ENCODE peak calls at places on chromosomes 1 and 21, in seven cellular contexts. P, I, Q, C, X, H and V are unnamed samples.

GRCh38 chr1:36743286-36744005 is 260.7 kb upstream of the CSF3R start:
- DNase-seq in I (no peak), C (no peak), X (no peak), H (peak; percentile 29), P (no peak), Q (no peak), V (no peak)

GRCh38 chr1:52850951-52851350 is 8.4 kb downstream of the ZYG11A start:
- DNase-seq in C (no peak), H (no peak), I (no peak), Q (no peak), X (no peak), P (no peak), V (no peak)

GRCh38 chr1:86860424-86860823 is 53.5 kb downstream of the SELENOF start:
- DNase-seq in H (no peak), C (no peak), X (no peak), Q (no peak), P (no peak), I (no peak), V (no peak)

GRCh38 chr21:46060596-46061061 is 37.3 kb upstream of the COL6A2 start:
- DNase-seq in C (peak; percentile 23), P (peak; percentile 75), I (no peak), H (no peak), X (peak; percentile 37), Q (peak; percentile 92), V (peak; percentile 99)

GRCh38 chr1:227781314-227781930 is 34.1 kb upstream of the PRSS38 start:
- DNase-seq in X (no peak), H (no peak), P (no peak), Q (no peak), I (no peak), C (peak; percentile 13), V (no peak)

GRCh38 chr1:203342192-203342940 is 8.6 kb downstream of the FMOD start:
- DNase-seq in P (peak; percentile 50), I (peak; percentile 26), C (no peak), X (peak; percentile 62), H (peak; percentile 40), Q (no peak), V (peak; percentile 47)

GRCh38 chr1:18951818-18952391 is 4.6 kb downstream of the IFFO2 start:
- DNase-seq in H (no peak), C (no peak), X (peak; percentile 96), I (peak; percentile 78), P (no peak), Q (no peak), V (peak; percentile 90)

GRCh38 chr1:25068316-25068715 is 138.2 kb upstream of the RUNX3 start:
- DNase-seq in I (no peak), X (no peak), H (no peak), P (no peak), C (no peak), Q (no peak), V (no peak)

GRCh38 chr1:229459815-229460214 is 25.9 kb upstream of the ACTA1 start:
- DNase-seq in I (no peak), P (no peak), C (no peak), X (no peak), H (no peak), Q (no peak), V (no peak)

GRCh38 chr21:39079617-39080016 is 103.6 kb downstream of the PSMG1 start:
- DNase-seq in C (peak; percentile 54), P (peak; percentile 77), X (no peak), H (no peak), I (no peak), Q (no peak), V (no peak)

GRCh38 chr1:165671531-165671930 is 26.8 kb downstream of the ALDH9A1 start:
- DNase-seq in I (no peak), X (no peak), C (no peak), P (no peak), H (no peak), Q (no peak), V (no peak)

GRCh38 chr1:167683641-167684502 is 37.9 kb upstream of the MPZL1 start:
- DNase-seq in H (no peak), I (no peak), C (no peak), P (peak; percentile 56), X (no peak), Q (no peak), V (peak; percentile 68)

GRCh38 chr1:89598450-89599331 is 34.2 kb upstream of the LRRC8C start:
- DNase-seq in X (no peak), P (no peak), I (no peak), Q (peak; percentile 33), H (peak; percentile 22), C (no peak), V (peak; percentile 33)

GRCh38 chr1:208731976-208732821 is 488.0 kb upstream of the PLXNA2 start:
- DNase-seq in P (no peak), H (peak; percentile 92), I (no peak), C (no peak), X (no peak), Q (no peak), V (peak; percentile 41)

GRCh38 chr1:182910143-182910542 is 42.8 kb downstream of the SHCBP1L start:
- DNase-seq in X (no peak), Q (no peak), H (no peak), I (no peak), P (no peak), C (no peak), V (no peak)

GRCh38 chr1:200510228-200510623 is 100.4 kb upstream of the ZNF281 start:
- DNase-seq in X (peak; percentile 85), C (peak; percentile 73), P (peak; percentile 57), I (peak; percentile 44), H (peak; percentile 79), Q (peak; percentile 81), V (peak; percentile 83)

GRCh38 chr1:109912214-109912861 is 1.7 kb downstream of the CSF1 start:
- DNase-seq in P (no peak), X (no peak), C (no peak), Q (no peak), H (no peak), I (no peak), V (no peak)

GRCh38 chr21:38913120-38913975 is 107.6 kb downstream of the ETS2 start:
- DNase-seq in I (no peak), C (no peak), X (peak; percentile 17), H (peak; percentile 85), P (peak; percentile 77), Q (no peak), V (peak; percentile 38)

GRCh38 chr1:154847891-154848290 is 22.2 kb downstream of the KCNN3 start:
- DNase-seq in C (no peak), P (peak; percentile 67), I (no peak), X (no peak), Q (peak; percentile 8), H (peak; percentile 79), V (no peak)

GRCh38 chr1:42937836-42938595 is 20.7 kb downstream of the SLC2A1 start:
- DNase-seq in I (no peak), H (no peak), C (no peak), X (no peak), Q (no peak), P (no peak), V (peak; percentile 76)

GRCh38 chr1:164240081-164240480 is 318.9 kb upstream of the PBX1 start:
- DNase-seq in C (no peak), H (no peak), X (no peak), I (no peak), P (no peak), Q (no peak), V (peak; percentile 26)

GRCh38 chr1:240030236-240030635 is 61.4 kb upstream of the FMN2 start:
- DNase-seq in Q (peak; percentile 1), X (no peak), H (no peak), P (no peak), C (no peak), I (no peak), V (no peak)

GRCh38 chr1:78038071-78038470 is 7.7 kb upstream of the GIPC2 start:
- DNase-seq in X (no peak), C (no peak), H (no peak), I (no peak), Q (peak; percentile 56), P (no peak), V (peak; percentile 56)

GRCh38 chr1:151839457-151840409 is at the start of gene C2CD4D:
- DNase-seq in Q (no peak), X (peak; percentile 83), P (peak; percentile 56), I (peak; percentile 60), H (peak; percentile 84), C (no peak), V (no peak)

GRCh38 chr1:109277434-109278204 is 5.3 kb downstream of the PSRC1 start:
- DNase-seq in X (peak; percentile 73), Q (peak; percentile 54), C (peak; percentile 61), H (peak; percentile 50), P (peak; percentile 80), I (peak; percentile 46), V (peak; percentile 78)

GRCh38 chr1:176878750-176879536 is 285.6 kb downstream of the ASTN1 start:
- DNase-seq in C (no peak), P (no peak), X (no peak), I (no peak), H (no peak), Q (no peak), V (no peak)

GRCh38 chr1:208880433-208881100 is 636.4 kb upstream of the PLXNA2 start:
- DNase-seq in Q (no peak), C (no peak), X (no peak), I (no peak), H (no peak), P (no peak), V (peak; percentile 81)

GRCh38 chr1:197909346-197909745 is 6.9 kb downstream of the C1orf53 start:
- DNase-seq in X (no peak), H (no peak), P (no peak), I (no peak), C (no peak), Q (no peak), V (no peak)

GRCh38 chr1:97050501-97050900 is 328.9 kb downstream of the PTBP2 start:
- DNase-seq in H (no peak), C (no peak), Q (peak; percentile 47), X (no peak), P (no peak), I (no peak), V (peak; percentile 33)

GRCh38 chr21:36185498-36185897 is 28.9 kb downstream of the DOP1B start:
- DNase-seq in Q (no peak), X (no peak), I (no peak), H (no peak), C (no peak), P (no peak), V (no peak)

GRCh38 chr1:164971391-164971790 is 385.1 kb downstream of the LMX1A start:
- DNase-seq in Q (no peak), C (no peak), I (no peak), X (no peak), P (no peak), H (no peak), V (no peak)

GRCh38 chr1:975896-976683 is 5.8 kb downstream of the PERM1 start:
- DNase-seq in X (peak; percentile 79), C (no peak), Q (peak; percentile 24), I (peak; percentile 61), P (peak; percentile 58), H (peak; percentile 72), V (peak; percentile 85)

GRCh38 chr1:117967472-117967871 is 37.9 kb downstream of the WDR3 start:
- DNase-seq in H (no peak), I (no peak), X (no peak), Q (peak; percentile 74), P (no peak), C (no peak), V (peak; percentile 34)

GRCh38 chr1:1827456-1827855 is 49.2 kb upstream of the NADK start:
- DNase-seq in X (no peak), I (no peak), H (no peak), C (no peak), Q (no peak), P (no peak), V (no peak)

GRCh38 chr1:110743397-110743796 is 68.7 kb upstream of the KCNA3 start:
- DNase-seq in I (no peak), C (no peak), X (no peak), H (no peak), Q (no peak), P (no peak), V (no peak)